ENCODE peak calls at places on chromosomes 3 and 15, in four cellular contexts. Q, W, B and N are unnamed samples.

GRCh38 chr3:138445654-138446053 is 11.2 kb downstream of the ESYT3 start:
- DNase-seq in Q (no peak), W (no peak), B (no peak), N (no peak)

GRCh38 chr3:121914081-121914998 is 20.1 kb downstream of the SLC15A2 start:
- DNase-seq in Q (no peak), W (no peak), B (no peak), N (no peak)

GRCh38 chr15:42549052-42549491 is 434 bp downstream of the HAUS2 start:
- DNase-seq in Q (peak), W (peak), B (peak), N (peak)

GRCh38 chr3:23981136-23981535 is 36.0 kb downstream of the NR1D2 start:
- DNase-seq in Q (no peak), W (no peak), B (no peak), N (no peak)

GRCh38 chr3:13566462-13566748 is 17.5 kb downstream of the FBLN2 start:
- DNase-seq in Q (no peak), W (no peak), B (no peak), N (no peak)

GRCh38 chr3:44318929-44319328 is 19.6 kb upstream of the TCAIM start:
- DNase-seq in Q (no peak), W (no peak), B (no peak), N (no peak)

GRCh38 chr3:74435631-74436030 is 178.8 kb downstream of the CNTN3 start:
- DNase-seq in Q (no peak), W (no peak), B (no peak), N (peak)

GRCh38 chr3:190644766-190645165 is 130.9 kb downstream of the IL1RAP start:
- DNase-seq in Q (peak), W (peak), B (peak), N (peak)

GRCh38 chr3:192128060-192128459 is 599.3 kb downstream of the FGF12 start:
- DNase-seq in Q (no peak), W (no peak), B (no peak), N (no peak)

GRCh38 chr3:114809668-114810413 is 337.2 kb downstream of the ZBTB20 start:
- DNase-seq in Q (no peak), W (peak), B (peak), N (no peak)

GRCh38 chr15:99454107-99454809 is 111.5 kb upstream of the MEF2A start:
- DNase-seq in Q (no peak), W (no peak), B (no peak), N (no peak)

DNA sequence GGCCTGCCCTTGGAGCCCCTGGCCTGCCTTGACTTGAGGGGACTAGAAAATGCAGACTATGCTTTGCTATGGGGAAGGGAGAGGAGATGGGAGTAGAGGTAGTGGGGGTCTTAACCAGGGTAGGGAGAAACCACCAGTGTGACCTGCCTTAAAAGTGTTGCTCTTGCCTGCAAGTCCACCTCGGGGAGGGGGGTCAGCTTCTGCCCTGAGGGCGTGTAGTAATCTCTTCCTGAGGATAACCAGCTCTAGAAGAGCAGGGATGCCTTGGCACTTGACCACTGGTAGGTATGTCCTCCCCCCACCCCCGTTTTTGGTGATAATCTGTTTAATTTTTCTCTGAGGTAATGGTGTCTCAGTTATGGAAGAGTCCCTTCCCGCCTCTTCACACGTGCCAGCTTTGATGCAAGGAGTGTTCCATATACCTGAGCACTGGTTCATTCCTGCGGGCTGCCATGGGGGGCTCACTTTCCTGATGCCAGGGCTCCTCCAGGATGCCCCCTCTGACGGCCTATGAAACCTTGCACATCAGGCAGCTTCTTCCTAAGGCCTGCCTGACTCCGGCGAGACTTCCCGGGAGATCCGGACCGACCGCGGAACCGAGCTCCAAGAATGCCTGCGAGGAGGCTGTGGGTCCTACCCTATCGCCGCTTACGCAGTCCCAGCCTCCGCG is 780 bp upstream of the P4HTM start:
- DNase-seq in Q (no peak), W (peak), B (peak), N (no peak)
- TF ChIP-seq CTCF in Q (no peak), W (no peak), B (no peak), N (no peak)

GRCh38 chr15:90716317-90716975 is 700 bp upstream of the BLM start:
- DNase-seq in Q (peak), W (peak), B (peak), N (peak)

GRCh38 chr15:90711842-90712241 is 5.3 kb upstream of the BLM start:
- DNase-seq in Q (no peak), W (no peak), B (no peak), N (no peak)

GRCh38 chr15:90713081-90713480 is 4.1 kb upstream of the BLM start:
- DNase-seq in Q (no peak), W (no peak), B (no peak), N (no peak)

GRCh38 chr15:90718232-90718631 is 1.1 kb downstream of the BLM start:
- DNase-seq in Q (no peak), W (no peak), B (no peak), N (no peak)

GRCh38 chr15:90716976-90717821 is at the start of gene BLM:
- DNase-seq in Q (peak), W (peak), B (peak), N (peak)
- H3K4me3 ChIP-seq in Q (peak), W (peak), B (peak), N (peak)

GRCh38 chr3:62229908-62230307 is 143.4 kb downstream of the FEZF2 start:
- DNase-seq in Q (peak), W (peak), B (no peak), N (peak)
- TF ChIP-seq CTCF in Q (peak), W (peak), B (peak), N (peak)

DNA sequence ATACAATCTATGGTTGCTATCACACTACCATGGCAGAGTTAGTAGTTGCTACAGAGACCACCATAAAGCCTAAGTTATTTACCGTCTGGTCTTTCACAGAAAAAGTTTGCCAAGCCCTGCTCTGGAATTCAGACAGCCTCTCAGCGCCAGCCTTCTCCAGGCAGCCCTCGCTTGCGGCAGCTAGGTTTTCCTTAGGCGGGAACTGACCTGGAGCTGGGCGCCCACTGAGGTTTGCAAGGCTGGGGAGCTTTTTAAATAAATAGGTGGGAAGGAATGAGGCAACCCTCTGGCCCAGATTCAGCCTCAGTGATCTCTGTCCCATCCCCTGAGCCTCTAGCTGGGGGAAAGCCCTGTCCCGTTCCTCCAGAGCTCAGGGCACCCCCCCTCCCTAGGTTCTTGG is 1.2 kb downstream of the CTSH start:
- DNase-seq in Q (no peak), W (peak), B (no peak), N (no peak)
- H3K4me3 ChIP-seq in Q (no peak), W (no peak), B (no peak), N (no peak)

GRCh38 chr15:40567111-40567510 is 2.0 kb upstream of the RPUSD2 start:
- DNase-seq in Q (peak), W (no peak), B (no peak), N (peak)
- TF ChIP-seq CTCF in Q (peak), W (no peak), B (peak), N (peak)

DNA sequence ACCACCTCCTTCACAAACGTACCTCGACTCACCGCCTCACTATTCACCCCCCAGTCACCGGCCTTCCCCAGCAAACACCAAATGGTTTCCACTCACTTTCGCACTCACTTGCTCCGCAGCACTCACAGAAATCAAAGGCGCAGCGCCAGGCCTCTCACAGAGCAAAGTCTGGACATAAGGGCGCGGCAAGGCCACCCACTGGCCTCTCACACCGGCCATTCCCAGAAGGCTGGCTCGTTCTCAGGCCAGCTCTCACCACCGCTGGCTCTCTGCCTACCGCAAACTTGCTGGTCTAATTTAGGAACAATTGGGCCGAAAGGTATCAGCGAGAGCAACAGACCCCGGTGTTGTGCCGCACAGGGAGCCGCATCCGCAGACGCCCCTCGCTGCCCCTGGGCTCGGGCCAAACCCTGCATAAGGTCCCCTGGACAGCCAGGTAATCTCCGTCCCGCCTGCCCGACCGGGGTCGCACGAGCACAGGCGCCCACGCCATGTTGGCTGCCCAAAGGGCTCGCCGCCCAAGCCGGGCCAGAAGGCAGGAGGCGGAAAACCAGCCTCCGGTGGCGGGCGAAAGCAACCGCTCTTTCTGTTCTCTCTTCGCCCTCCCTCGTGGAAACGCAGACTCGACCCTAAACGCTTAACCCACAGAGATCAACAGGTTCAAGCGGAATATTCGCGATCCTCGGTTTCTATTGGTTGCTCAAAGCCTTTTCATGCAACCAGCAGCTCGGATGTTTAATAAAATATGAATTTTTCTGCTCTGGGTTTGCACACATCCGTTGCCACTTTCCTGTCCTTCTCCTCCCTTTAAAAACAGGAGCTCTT is 2.9 kb downstream of the SHOX2 start:
- DNase-seq in Q (peak), W (no peak), B (no peak), N (no peak)
- H3K4me3 ChIP-seq in Q (peak), W (peak), B (no peak), N (peak)

DNA sequence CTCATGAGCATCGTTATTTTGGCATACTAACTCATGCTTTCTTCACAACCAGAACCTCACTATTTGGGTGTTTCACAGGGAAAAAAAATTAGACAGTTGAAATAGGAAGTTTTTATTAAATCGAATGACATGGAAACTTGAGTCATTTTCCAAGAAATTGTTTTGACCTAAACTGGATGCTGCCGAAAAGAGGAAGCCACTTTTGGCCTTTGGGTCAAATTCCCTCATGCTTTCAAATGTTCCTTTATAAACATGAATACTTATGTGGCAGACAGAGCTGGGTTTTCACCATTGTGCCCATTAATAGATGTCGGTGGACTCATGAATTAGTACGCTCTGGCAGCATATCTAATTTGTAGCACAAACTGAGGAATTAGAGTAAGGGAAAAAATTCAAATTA is 224.9 kb downstream of the MCTP2 start:
- DNase-seq in Q (no peak), W (no peak), B (no peak), N (no peak)
- TF ChIP-seq CTCF in Q (no peak), W (no peak), B (no peak), N (no peak)